ENCODE peak calls at places on chromosomes 13 and 19, in eight cellular contexts. E is body of pancreas, C is dorsolateral prefrontal cortex, T is astrocyte of the spinal cord, Y is lower lobe of right lung, O is left ventricle myocardium inferior, F is upper lobe of right lung, J is fibroblast of mammary gland. P is an unnamed sample.

GRCh38 chr13:113565526-113566226 is 18.9 kb upstream of the TFDP1 start:
- DNase-seq in E (no peak), C (no peak), T (no peak), Y (peak), O (no peak), F (peak), J (no peak), P (no peak)

GRCh38 chr13:77374786-77375185 is 47.9 kb upstream of the MYCBP2 start:
- DNase-seq in E (no peak), C (peak), T (no peak), Y (no peak), O (no peak), F (no peak), J (no peak), P (no peak)

GRCh38 chr13:43522788-43523187 is 264.0 kb downstream of the ENOX1 start:
- DNase-seq in E (no peak), C (no peak), T (peak), Y (no peak), O (no peak), F (no peak), J (peak), P (peak)

GRCh38 chr19:30046522-30046921 is 104.5 kb downstream of the URI1 start:
- DNase-seq in E (no peak), C (peak), T (peak), Y (no peak), O (no peak), F (no peak), J (peak), P (no peak)

GRCh38 chr19:46976845-46977320 is 42.8 kb upstream of the NPAS1 start:
- DNase-seq in E (peak), C (no peak), T (peak), Y (no peak), O (peak), F (no peak), J (peak), P (peak)

GRCh38 chr13:65387743-65388347 is 1842.3 kb downstream of the PCDH9 start:
- DNase-seq in E (no peak), C (no peak), T (no peak), Y (no peak), O (no peak), F (no peak), J (no peak), P (no peak)

GRCh38 chr13:51647067-51647466 is 62.8 kb downstream of the WDFY2 start:
- DNase-seq in E (no peak), C (no peak), T (no peak), Y (no peak), O (no peak), F (no peak), J (no peak), P (no peak)

GRCh38 chr19:40249201-40249600 is 22.7 kb upstream of the CCNP start:
- DNase-seq in E (no peak), C (no peak), T (no peak), Y (peak), O (no peak), F (no peak), J (no peak), P (no peak)

GRCh38 chr13:23505007-23505406 is 65.2 kb upstream of the TNFRSF19 start:
- DNase-seq in E (no peak), C (no peak), T (peak), Y (no peak), O (peak), F (no peak), J (peak), P (peak)

GRCh38 chr13:65932587-65933239 is 1297.4 kb downstream of the PCDH9 start:
- DNase-seq in E (no peak), C (no peak), T (no peak), Y (no peak), O (no peak), F (no peak), J (peak), P (no peak)

GRCh38 chr13:47213057-47213456 is 316.2 kb upstream of the HTR2A start:
- DNase-seq in E (no peak), C (no peak), T (no peak), Y (no peak), O (no peak), F (no peak), J (peak), P (no peak)

GRCh38 chr19:41501854-41502253 is 58.9 kb downstream of the ERICH4 start:
- DNase-seq in E (no peak), C (no peak), T (no peak), Y (no peak), O (no peak), F (no peak), J (no peak), P (no peak)

GRCh38 chr13:75803982-75804381 is 167.9 kb downstream of the LMO7 start:
- DNase-seq in E (no peak), C (no peak), T (no peak), Y (no peak), O (no peak), F (no peak), J (no peak), P (no peak)

GRCh38 chr13:103130681-103131210 is 64.5 kb upstream of the SLC10A2 start:
- DNase-seq in E (no peak), C (no peak), T (no peak), Y (no peak), O (no peak), F (no peak), J (no peak), P (no peak)

GRCh38 chr19:54100560-54100959 is at the start of gene OSCAR:
- DNase-seq in E (no peak), C (no peak), T (no peak), Y (peak), O (no peak), F (peak), J (no peak), P (peak)

GRCh38 chr13:110305001-110305400 is 2.0 kb downstream of the COL4A1 start:
- DNase-seq in E (no peak), C (no peak), T (no peak), Y (no peak), O (no peak), F (no peak), J (peak), P (no peak)

GRCh38 chr13:112752711-112753541 is 63.1 kb downstream of the ATP11A start:
- DNase-seq in E (no peak), C (no peak), T (no peak), Y (no peak), O (no peak), F (peak), J (no peak), P (no peak)

GRCh38 chr19:710767-711166 is 2.0 kb downstream of the PALM start:
- DNase-seq in E (no peak), C (peak), T (peak), Y (no peak), O (peak), F (no peak), J (no peak), P (peak)

GRCh38 chr13:76937416-76937815 is 10.9 kb upstream of the ACOD1 start:
- DNase-seq in E (no peak), C (no peak), T (peak), Y (no peak), O (no peak), F (no peak), J (peak), P (peak)

GRCh38 chr19:2540646-2541454 is 64.9 kb downstream of the GADD45B start:
- DNase-seq in E (peak), C (no peak), T (peak), Y (peak), O (peak), F (peak), J (peak), P (peak)

GRCh38 chr19:11125994-11126685 is 29.4 kb downstream of the SPC24 start:
- DNase-seq in E (peak), C (peak), T (peak), Y (peak), O (peak), F (peak), J (peak), P (peak)

GRCh38 chr13:108220042-108220441 is 1.9 kb downstream of the ABHD13 start:
- DNase-seq in E (peak), C (no peak), T (no peak), Y (peak), O (no peak), F (no peak), J (no peak), P (no peak)

GRCh38 chr13:76226941-76227340 is 590.8 kb downstream of the LMO7 start:
- DNase-seq in E (no peak), C (no peak), T (no peak), Y (no peak), O (no peak), F (no peak), J (peak), P (no peak)

GRCh38 chr19:49453757-49454248 is 778 bp downstream of the ALDH16A1 start:
- DNase-seq in E (no peak), C (no peak), T (no peak), Y (no peak), O (no peak), F (no peak), J (no peak), P (no peak)

GRCh38 chr19:1027020-1027952 is 878 bp downstream of the CNN2 start:
- DNase-seq in E (no peak), C (no peak), T (no peak), Y (no peak), O (peak), F (no peak), J (no peak), P (no peak)

GRCh38 chr19:18972851-18973250 is 31.8 kb upstream of the HOMER3 start:
- DNase-seq in E (no peak), C (no peak), T (no peak), Y (no peak), O (no peak), F (no peak), J (no peak), P (no peak)

GRCh38 chr19:44623626-44624025 is 10.3 kb downstream of the IGSF23 start:
- DNase-seq in E (no peak), C (no peak), T (no peak), Y (no peak), O (no peak), F (no peak), J (no peak), P (no peak)

GRCh38 chr19:28401739-28402138 is 811.2 kb downstream of the UQCRFS1 start:
- DNase-seq in E (no peak), C (no peak), T (no peak), Y (no peak), O (no peak), F (no peak), J (no peak), P (no peak)

GRCh38 chr19:33125929-33126388 is 6.0 kb upstream of the WDR88 start:
- DNase-seq in E (peak), C (peak), T (peak), Y (no peak), O (no peak), F (peak), J (peak), P (peak)

GRCh38 chr13:50797081-50797480 is 46.4 kb downstream of the DLEU7 start:
- DNase-seq in E (no peak), C (no peak), T (peak), Y (no peak), O (no peak), F (no peak), J (no peak), P (no peak)

GRCh38 chr13:71217827-71218226 is 649.2 kb downstream of the DACH1 start:
- DNase-seq in E (no peak), C (no peak), T (no peak), Y (no peak), O (no peak), F (peak), J (no peak), P (no peak)

GRCh38 chr19:38264486-38265212 is at the start of gene SPINT2:
- DNase-seq in E (no peak), C (peak), T (no peak), Y (peak), O (no peak), F (no peak), J (no peak), P (no peak)

GRCh38 chr13:107518292-107518691 is 697.0 kb downstream of the LIG4 start:
- DNase-seq in E (no peak), C (no peak), T (peak), Y (no peak), O (no peak), F (no peak), J (peak), P (no peak)

GRCh38 chr19:45464861-45465427 is 2.9 kb upstream of the FOSB start:
- DNase-seq in E (no peak), C (no peak), T (no peak), Y (no peak), O (no peak), F (no peak), J (no peak), P (no peak)

GRCh38 chr19:1098177-1099051 is 3.2 kb upstream of the POLR2E start:
- DNase-seq in E (no peak), C (no peak), T (no peak), Y (peak), O (no peak), F (peak), J (peak), P (peak)

GRCh38 chr19:15025237-15025636 is 24.0 kb upstream of the CASP14 start:
- DNase-seq in E (peak), C (no peak), T (no peak), Y (no peak), O (no peak), F (no peak), J (no peak), P (no peak)

GRCh38 chr13:52010890-52011689 is at the start of gene ATP7B:
- DNase-seq in E (no peak), C (no peak), T (peak), Y (no peak), O (no peak), F (no peak), J (no peak), P (no peak)

GRCh38 chr19:9875796-9876195 is 40.7 kb downstream of the PIN1 start:
- DNase-seq in E (no peak), C (no peak), T (no peak), Y (no peak), O (no peak), F (no peak), J (no peak), P (no peak)

GRCh38 chr19:46537136-46538097 is 41.8 kb upstream of the PNMA8B start:
- DNase-seq in E (peak), C (peak), T (no peak), Y (peak), O (peak), F (peak), J (peak), P (peak)

GRCh38 chr19:13808856-13809255 is 13.6 kb downstream of the ZSWIM4 start:
- DNase-seq in E (no peak), C (no peak), T (no peak), Y (no peak), O (no peak), F (no peak), J (no peak), P (no peak)
- TF ChIP-seq CTCF in E (no peak), C (no peak), T (no peak), Y (no peak), O (no peak), F (no peak), J (no peak), P (no peak)

DNA sequence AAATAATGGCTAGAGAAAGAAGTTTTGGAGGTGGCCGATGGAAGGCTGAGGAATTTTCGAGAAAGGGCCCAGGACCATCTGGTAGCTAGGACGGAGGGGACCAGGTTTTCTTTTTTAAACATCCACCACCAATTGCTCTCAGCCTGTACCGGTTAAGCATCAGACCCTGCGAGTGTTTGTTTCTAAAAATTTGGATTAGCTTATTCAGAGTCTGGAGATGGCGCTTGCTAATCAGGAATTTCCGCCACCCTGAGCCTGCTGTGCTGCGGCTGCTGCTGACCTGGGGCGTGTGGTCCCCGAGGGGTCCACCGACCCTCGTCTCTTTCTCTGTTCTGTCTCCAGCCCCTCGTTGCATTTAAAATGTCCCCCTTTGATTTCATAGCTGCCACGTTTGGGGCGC is 2.0 kb downstream of the UHRF1 start:
- DNase-seq in E (no peak), C (no peak), T (no peak), Y (no peak), O (no peak), F (no peak), J (no peak), P (peak)
- H3K4me3 ChIP-seq in E (no peak), C (peak), T (peak), Y (peak), O (peak), F (peak), J (peak), P (peak)

GRCh38 chr19:56976995-56977906 is 136.7 kb upstream of the PEG3 start:
- DNase-seq in E (no peak), C (no peak), T (no peak), Y (no peak), O (no peak), F (no peak), J (no peak), P (no peak)
- TF ChIP-seq CTCF in E (no peak), C (no peak), T (no peak), Y (no peak), O (no peak), F (no peak), J (no peak), P (no peak)

DNA sequence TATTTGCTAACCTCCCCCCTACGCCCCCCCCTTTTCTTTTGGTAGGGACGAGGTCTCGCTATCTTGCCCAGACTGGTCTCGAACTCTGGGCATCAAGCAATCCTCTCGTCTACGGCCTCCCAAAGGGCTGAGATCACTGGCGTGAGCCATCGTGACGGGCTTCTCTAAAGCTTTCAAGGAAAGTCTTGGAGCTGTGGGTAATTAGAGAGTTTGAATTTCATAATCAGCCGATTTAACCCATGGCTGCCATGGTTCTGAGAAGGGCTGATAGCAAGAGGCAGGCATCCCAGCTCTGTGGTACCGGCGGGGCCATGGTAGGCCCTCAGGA is 679 bp upstream of the ABHD8 start:
- DNase-seq in E (no peak), C (no peak), T (no peak), Y (peak), O (no peak), F (peak), J (peak), P (peak)
- H3K4me3 ChIP-seq in E (no peak), C (peak), T (no peak), Y (peak), O (peak), F (peak), J (no peak), P (no peak)

GRCh38 chr13:67150608-67151007 is 79.5 kb downstream of the PCDH9 start:
- DNase-seq in E (no peak), C (no peak), T (no peak), Y (no peak), O (no peak), F (no peak), J (no peak), P (no peak)
- TF ChIP-seq CTCF in E (no peak), C (no peak), T (no peak), Y (no peak), O (no peak), F (no peak), J (no peak), P (no peak)

GRCh38 chr19:17686027-17686511 is 2.1 kb downstream of the UNC13A start:
- DNase-seq in E (no peak), C (peak), T (peak), Y (no peak), O (no peak), F (no peak), J (peak), P (no peak)
- H3K4me3 ChIP-seq in E (no peak), C (peak), T (peak), Y (peak), O (peak), F (no peak), J (no peak), P (no peak)

DNA sequence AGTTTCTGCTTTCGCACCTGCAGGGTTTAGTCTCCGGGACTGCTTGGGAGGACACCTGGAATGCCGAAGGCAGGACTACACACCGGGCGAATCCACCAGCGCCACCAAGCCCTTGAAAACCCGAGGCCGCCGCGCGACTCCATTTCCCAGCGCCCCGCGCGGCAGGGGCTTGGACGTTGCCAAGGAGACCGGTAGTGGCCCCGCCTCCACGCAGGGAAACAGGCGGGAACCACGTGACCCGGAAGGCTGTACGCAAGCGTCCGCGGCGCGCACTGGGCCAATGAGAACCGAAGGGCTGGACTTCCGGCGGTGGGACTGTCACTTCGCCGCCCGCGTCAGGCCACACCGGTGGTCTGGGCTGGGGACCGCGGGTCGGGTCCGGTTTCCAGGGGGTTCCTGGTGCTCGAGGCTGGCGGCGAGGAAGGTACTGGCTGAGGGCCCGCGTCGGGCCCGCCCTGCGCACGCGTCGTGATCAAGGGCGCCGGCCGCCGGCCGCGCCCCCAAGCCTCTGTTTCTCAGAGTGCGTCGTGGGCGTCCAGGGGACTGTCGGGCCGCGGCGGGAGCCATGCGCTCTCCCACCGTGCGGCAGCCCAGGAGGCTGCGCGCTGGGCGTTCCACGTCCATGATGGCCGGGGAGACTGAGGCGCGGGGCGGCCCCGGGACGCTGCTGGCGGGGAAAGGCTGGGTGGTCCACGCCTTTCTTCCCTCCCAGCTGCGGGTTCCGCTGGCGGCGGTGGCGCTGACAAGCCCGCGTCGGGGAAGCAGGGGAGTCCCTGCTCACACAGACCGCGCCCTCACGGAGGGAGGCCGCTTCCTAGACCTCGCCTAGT is at the start of gene ZNF324:
- DNase-seq in E (peak), C (peak), T (peak), Y (peak), O (peak), F (peak), J (peak), P (peak)
- TF ChIP-seq CTCF in E (peak), C (peak), T (no peak), Y (peak), O (no peak), F (no peak), J (no peak), P (no peak)

GRCh38 chr13:99307247-99307646 is at the start of gene GPR183:
- DNase-seq in E (no peak), C (no peak), T (peak), Y (no peak), O (no peak), F (no peak), J (no peak), P (no peak)
- H3K4me3 ChIP-seq in E (no peak), C (peak), T (no peak), Y (peak), O (peak), F (peak), J (no peak), P (no peak)

P was measured in AG10803.